ENCODE peak calls at places on chromosomes 13 and 19, in ten cellular contexts. H is cortex of kidney; X is NCI-H2081 treated with DMSO at 0.1 percent for 48 hours; N is EL; F is GM23338; U is naive thymus-derived CD8-positive, alpha-beta T cell; S is stimulated activated CD4-positive, alpha-beta T cell treated with anti-CD3 and anti-CD28 coated beads, TNF-alpha, amount 100 ng/mL, for 48 hours; A is thoracic aorta; M is AG09309; R is activated T-cell treated with anti-CD3 and anti-CD28 coated beads for 1 hour. C is an unnamed sample.

GRCh38 chr13:77372275-77372674 is 45.4 kb upstream of the MYCBP2 start:
- DNase-seq in A (no peak), R (no peak), H (no peak), F (no peak), U (no peak), M (no peak), N (peak), S (no peak), X (no peak), C (no peak)

GRCh38 chr19:5434970-5435641 is 20.1 kb upstream of the ZNRF4 start:
- DNase-seq in H (no peak), F (no peak), R (no peak), N (peak), U (no peak), X (no peak), S (peak), A (no peak), M (peak), C (peak)

GRCh38 chr13:75197803-75198202 is 284.2 kb downstream of the TBC1D4 start:
- DNase-seq in S (no peak), M (no peak), R (no peak), X (no peak), F (no peak), A (no peak), N (no peak), U (no peak), H (no peak), C (no peak)

GRCh38 chr19:10501971-10502523 is 1.1 kb downstream of the KEAP1 start:
- DNase-seq in F (peak), H (peak), A (peak), X (no peak), N (peak), R (no peak), U (no peak), S (no peak), M (no peak), C (peak)

GRCh38 chr19:5627395-5627904 is 4.6 kb downstream of the SAFB start:
- DNase-seq in R (no peak), F (peak), S (peak), M (no peak), N (peak), A (no peak), H (no peak), U (no peak), X (no peak), C (peak)

GRCh38 chr19:4582980-4583842 is 23.7 kb upstream of the SEMA6B start:
- DNase-seq in U (no peak), H (no peak), R (no peak), A (no peak), M (no peak), N (peak), X (no peak), S (no peak), F (no peak), C (no peak)

GRCh38 chr19:4916292-4917082 is 7.2 kb downstream of the UHRF1 start:
- DNase-seq in U (peak), M (no peak), R (peak), F (no peak), S (no peak), H (no peak), N (no peak), A (no peak), X (no peak), C (no peak)

GRCh38 chr13:110138009-110138699 is 168.8 kb downstream of the COL4A1 start:
- DNase-seq in M (no peak), H (no peak), F (peak), R (peak), A (peak), N (peak), X (no peak), U (no peak), S (peak), C (peak)

GRCh38 chr13:111898956-111899713 is 167.8 kb upstream of the SOX1 start:
- DNase-seq in U (no peak), N (no peak), A (no peak), H (no peak), S (no peak), F (no peak), R (no peak), X (no peak), M (no peak), C (no peak)

GRCh38 chr19:39941615-39942507 is 7.4 kb upstream of the FCGBP start:
- DNase-seq in R (peak), X (no peak), S (no peak), M (no peak), F (no peak), H (no peak), U (peak), N (peak), A (no peak), C (no peak)

GRCh38 chr13:79079351-79079839 is 326.7 kb downstream of the RBM26 start:
- DNase-seq in R (no peak), U (no peak), F (peak), A (no peak), N (no peak), H (no peak), M (no peak), S (no peak), X (no peak), C (no peak)

GRCh38 chr13:113855012-113855921 is 8.6 kb downstream of the GAS6 start:
- DNase-seq in N (no peak), H (no peak), U (peak), A (no peak), R (no peak), S (no peak), F (no peak), X (no peak), M (no peak), C (no peak)

GRCh38 chr19:28349604-28350003 is 863.3 kb downstream of the UQCRFS1 start:
- DNase-seq in N (no peak), R (no peak), U (no peak), F (no peak), H (no peak), A (no peak), S (no peak), M (no peak), X (no peak), C (no peak)

GRCh38 chr13:101627556-101627943 is 175.1 kb downstream of the ITGBL1 start:
- DNase-seq in F (no peak), R (no peak), H (no peak), S (no peak), A (no peak), M (no peak), X (no peak), N (no peak), U (no peak), C (no peak)

GRCh38 chr19:57964761-57965160 is 9.6 kb downstream of the C19orf18 start:
- DNase-seq in A (no peak), R (no peak), X (no peak), N (no peak), H (no peak), U (no peak), F (no peak), M (no peak), S (no peak), C (no peak)

GRCh38 chr13:23889598-23890224 is 511 bp upstream of the MIPEP start:
- DNase-seq in H (no peak), A (no peak), N (peak), S (no peak), U (no peak), X (no peak), R (no peak), M (no peak), F (peak), C (no peak)

GRCh38 chr13:42720116-42720857 is 61.1 kb upstream of the FAM216B start:
- DNase-seq in H (no peak), M (peak), U (no peak), R (no peak), F (no peak), N (peak), S (no peak), A (no peak), X (no peak), C (no peak)

GRCh38 chr19:2808129-2808941 is 11.3 kb upstream of the ZNF554 start:
- DNase-seq in R (no peak), U (no peak), S (no peak), X (no peak), M (no peak), A (no peak), F (no peak), H (no peak), N (no peak), C (no peak)

GRCh38 chr19:50836543-50837195 is 3.3 kb upstream of the KLK15 start:
- DNase-seq in U (no peak), X (no peak), H (no peak), N (no peak), F (peak), M (no peak), S (no peak), R (no peak), A (no peak), C (no peak)

GRCh38 chr13:111658150-111659100 is 338.0 kb downstream of the TEX29 start:
- DNase-seq in R (no peak), A (no peak), U (no peak), X (no peak), N (no peak), H (no peak), S (no peak), F (peak), M (no peak), C (peak)

GRCh38 chr13:111937763-111938375 is 129.1 kb upstream of the SOX1 start:
- DNase-seq in H (no peak), A (no peak), X (no peak), M (no peak), S (no peak), U (no peak), F (no peak), R (no peak), N (no peak), C (no peak)

GRCh38 chr19:41363371-41363752 is 587 bp downstream of the B9D2 start:
- DNase-seq in M (no peak), R (no peak), N (no peak), X (no peak), U (no peak), F (no peak), H (no peak), A (no peak), S (no peak), C (no peak)

GRCh38 chr19:19821366-19822147 is at the start of gene ZNF506:
- DNase-seq in U (peak), F (peak), A (peak), S (peak), R (peak), N (peak), X (peak), H (peak), M (peak), C (peak)

GRCh38 chr13:88086577-88086976 is 415.4 kb downstream of the SLITRK5 start:
- DNase-seq in A (no peak), X (no peak), R (no peak), F (no peak), U (no peak), S (no peak), H (no peak), N (peak), M (no peak), C (no peak)

GRCh38 chr19:55165952-55166529 is 372 bp downstream of the DNAAF3 start:
- DNase-seq in X (no peak), F (peak), N (peak), H (no peak), A (no peak), M (no peak), R (no peak), U (no peak), S (no peak), C (no peak)

GRCh38 chr13:105971720-105972119 is 563.7 kb downstream of the EFNB2 start:
- DNase-seq in U (no peak), H (no peak), M (no peak), F (no peak), X (no peak), R (no peak), N (no peak), A (no peak), S (no peak), C (no peak)

GRCh38 chr13:29925457-29925856 is 75.0 kb upstream of the UBL3 start:
- DNase-seq in A (peak), M (peak), S (no peak), R (no peak), U (no peak), N (peak), X (no peak), H (no peak), F (no peak), C (no peak)

GRCh38 chr19:17394891-17395415 is 957 bp upstream of the CCDC194 start:
- DNase-seq in N (peak), R (peak), M (no peak), H (no peak), S (no peak), A (no peak), U (no peak), X (no peak), F (peak), C (no peak)

GRCh38 chr19:39351537-39352037 is 9.4 kb downstream of the SAMD4B start:
- DNase-seq in U (no peak), F (no peak), R (no peak), M (no peak), H (no peak), S (peak), X (no peak), A (no peak), N (peak), C (no peak)